ENCODE peak calls at places on chromosomes 13 and 19, in ten cellular contexts. D is psoas muscle, H is heart left ventricle, A is left ventricle myocardium inferior, G is HCT116, L is PC-3, R is right lobe of liver, O is H9, F is MM.1S, T is suprapubic skin. M is an unnamed sample.

GRCh38 chr13:43874512-43875092 is 4.9 kb downstream of the CCDC122 start:
- DNase-seq in D (no peak), H (no peak), A (no peak), G (no peak), L (peak), R (no peak), O (no peak), F (peak), T (no peak), M (no peak)

GRCh38 chr19:3670258-3670795 is 29.9 kb downstream of the PIP5K1C start:
- DNase-seq in D (peak), H (peak), A (peak), G (no peak), L (no peak), R (no peak), O (no peak), F (no peak), T (peak), M (peak)

GRCh38 chr13:43905435-43906031 is 25.8 kb downstream of the LACC1 start:
- DNase-seq in D (no peak), H (peak), A (no peak), G (peak), L (peak), R (no peak), O (no peak), F (peak), T (no peak), M (no peak)

GRCh38 chr13:26476111-26476743 is 81.3 kb upstream of the WASF3 start:
- DNase-seq in D (peak), H (peak), A (peak), G (no peak), L (no peak), R (no peak), O (peak), F (no peak), T (no peak), M (no peak)

GRCh38 chr13:43301341-43301969 is 278.1 kb downstream of the DNAJC15 start:
- DNase-seq in D (no peak), H (no peak), A (no peak), G (no peak), L (peak), R (no peak), O (no peak), F (no peak), T (no peak), M (no peak)

GRCh38 chr19:2733930-2734588 is 5.8 kb downstream of the SLC39A3 start:
- DNase-seq in D (peak), H (no peak), A (no peak), G (no peak), L (no peak), R (no peak), O (no peak), F (no peak), T (no peak), M (peak)

GRCh38 chr13:39417643-39418042 is 185.3 kb downstream of the LHFPL6 start:
- DNase-seq in D (no peak), H (no peak), A (no peak), G (no peak), L (peak), R (no peak), O (peak), F (no peak), T (no peak), M (no peak)

GRCh38 chr13:33286143-33286542 is 588 bp upstream of the STARD13 start:
- DNase-seq in D (no peak), H (no peak), A (no peak), G (no peak), L (no peak), R (no peak), O (no peak), F (peak), T (no peak), M (no peak)

GRCh38 chr13:113209336-113209879 is at the start of gene CUL4A:
- DNase-seq in D (peak), H (peak), A (peak), G (peak), L (peak), R (peak), O (peak), F (peak), T (no peak), M (peak)

GRCh38 chr13:110799246-110800236 is 86.0 kb downstream of the ING1 start:
- DNase-seq in D (peak), H (peak), A (no peak), G (no peak), L (no peak), R (no peak), O (no peak), F (no peak), T (no peak), M (no peak)

GRCh38 chr19:46890423-46891170 is 29.8 kb downstream of the ARHGAP35 start:
- DNase-seq in D (no peak), H (no peak), A (no peak), G (no peak), L (peak), R (no peak), O (no peak), F (no peak), T (no peak), M (no peak)

GRCh38 chr13:42330991-42331390 is 59.0 kb downstream of the AKAP11 start:
- DNase-seq in D (no peak), H (no peak), A (no peak), G (no peak), L (no peak), R (no peak), O (no peak), F (no peak), T (no peak), M (no peak)

GRCh38 chr13:26968431-26969335 is 202.9 kb downstream of the USP12 start:
- DNase-seq in D (no peak), H (no peak), A (no peak), G (no peak), L (no peak), R (peak), O (no peak), F (no peak), T (no peak), M (peak)

GRCh38 chr19:46035986-46036744 is 4.6 kb downstream of the IGFL4 start:
- DNase-seq in D (no peak), H (no peak), A (no peak), G (no peak), L (no peak), R (no peak), O (no peak), F (no peak), T (no peak), M (no peak)

GRCh38 chr13:79724348-79725103 is 243.6 kb downstream of the NDFIP2 start:
- DNase-seq in D (no peak), H (no peak), A (no peak), G (no peak), L (peak), R (no peak), O (no peak), F (no peak), T (no peak), M (peak)

GRCh38 chr13:72782717-72783116 is 784 bp downstream of the PIBF1 start:
- DNase-seq in D (no peak), H (no peak), A (no peak), G (no peak), L (no peak), R (no peak), O (no peak), F (no peak), T (no peak), M (no peak)

GRCh38 chr13:67299072-67299635 is 69.0 kb upstream of the PCDH9 start:
- DNase-seq in D (no peak), H (no peak), A (no peak), G (no peak), L (peak), R (no peak), O (no peak), F (no peak), T (no peak), M (no peak)

GRCh38 chr13:53206455-53206854 is 177.8 kb downstream of the OLFM4 start:
- DNase-seq in D (no peak), H (no peak), A (no peak), G (no peak), L (peak), R (no peak), O (no peak), F (no peak), T (no peak), M (no peak)

GRCh38 chr19:23996549-23996948 is 81.9 kb downstream of the ZNF726 start:
- DNase-seq in D (no peak), H (no peak), A (no peak), G (peak), L (peak), R (no peak), O (peak), F (no peak), T (no peak), M (no peak)

GRCh38 chr19:23817519-23817918 is 58.8 kb upstream of the ZNF681 start:
- DNase-seq in D (no peak), H (no peak), A (no peak), G (peak), L (peak), R (no peak), O (peak), F (peak), T (no peak), M (peak)

GRCh38 chr19:12833747-12834417 is 497 bp downstream of the RTBDN start:
- DNase-seq in D (no peak), H (no peak), A (no peak), G (no peak), L (peak), R (no peak), O (peak), F (peak), T (no peak), M (peak)

GRCh38 chr19:38900220-38900629 is 456 bp downstream of the NFKBIB start:
- DNase-seq in D (no peak), H (no peak), A (no peak), G (no peak), L (no peak), R (no peak), O (no peak), F (no peak), T (no peak), M (no peak)

GRCh38 chr19:44552324-44552723 is 22.8 kb upstream of the CEACAM20 start:
- DNase-seq in D (no peak), H (no peak), A (no peak), G (peak), L (peak), R (no peak), O (peak), F (peak), T (no peak), M (peak)

GRCh38 chr19:53626941-53627340 is 4.9 kb upstream of the DPRX start:
- DNase-seq in D (no peak), H (no peak), A (no peak), G (no peak), L (no peak), R (no peak), O (no peak), F (no peak), T (no peak), M (no peak)

DNA sequence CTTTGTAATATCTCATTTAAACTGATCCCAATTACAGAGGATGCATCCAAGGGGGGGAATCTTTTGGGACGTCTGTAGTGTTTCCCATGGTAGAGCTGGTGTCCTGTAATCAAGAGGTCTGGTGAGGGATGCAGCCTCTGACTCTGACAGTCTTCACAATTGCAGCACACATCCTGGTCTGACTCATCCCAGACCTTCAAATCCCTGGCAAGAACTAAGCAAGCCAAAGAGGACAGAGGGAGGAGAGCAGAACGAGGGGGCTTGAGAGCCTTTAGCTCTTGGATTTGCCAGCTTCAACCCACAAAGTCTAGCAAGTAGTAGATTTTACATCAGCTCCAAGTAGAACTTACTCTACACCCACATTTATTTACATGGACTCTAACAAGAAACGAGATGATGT is 17.3 kb upstream of the FCGBP start:
- DNase-seq in D (no peak), H (no peak), A (no peak), G (no peak), L (peak), R (no peak), O (no peak), F (no peak), T (no peak), M (no peak)
- H3K27ac ChIP-seq in D (no peak), H (no peak), A (no peak), G (no peak), L (no peak), R (no peak), O (no peak), F (no peak), T (no peak), M (no peak)

GRCh38 chr13:19329365-19329764 is 147.7 kb upstream of the TUBA3C start:
- DNase-seq in D (no peak), H (no peak), A (no peak), G (no peak), L (no peak), R (no peak), O (no peak), F (no peak), T (no peak), M (no peak)

GRCh38 chr13:19321222-19321621 is 139.6 kb upstream of the TUBA3C start:
- DNase-seq in D (no peak), H (no peak), A (no peak), G (no peak), L (no peak), R (no peak), O (no peak), F (no peak), T (no peak), M (no peak)

DNA sequence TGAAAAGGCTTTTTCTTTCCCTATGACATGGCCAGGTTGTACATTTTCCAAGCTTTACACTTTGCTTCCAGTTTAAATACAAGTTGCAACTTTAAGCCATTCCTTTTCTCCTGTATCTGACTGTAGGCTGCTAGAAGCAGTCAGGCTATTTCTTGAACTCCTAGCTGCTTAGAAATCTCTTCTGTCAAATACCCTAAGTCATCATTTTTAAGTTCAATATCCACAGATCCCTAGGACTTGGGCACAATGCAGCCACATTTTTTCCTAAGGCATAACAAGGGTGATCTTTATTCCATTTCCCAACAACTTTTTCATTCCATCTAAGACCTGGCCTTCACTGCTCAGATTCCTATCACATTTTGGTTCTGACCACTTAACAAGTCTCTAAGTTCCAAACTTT is 142.7 kb upstream of the TUBA3C start:
- DNase-seq in D (no peak), H (no peak), A (no peak), G (no peak), L (no peak), R (no peak), O (no peak), F (no peak), T (no peak), M (no peak)
- TF ChIP-seq CTCF in D (no peak), H (no peak), A (no peak), G (no peak), L (no peak), R (no peak), O (no peak), F (no peak), T (no peak), M (no peak)

GRCh38 chr19:18521692-18522123 is at the start of gene ELL:
- DNase-seq in D (no peak), H (no peak), A (no peak), G (no peak), L (no peak), R (no peak), O (no peak), F (no peak), T (no peak), M (no peak)

GRCh38 chr19:18519962-18520847 is 1.7 kb downstream of the ELL start:
- DNase-seq in D (peak), H (peak), A (peak), G (peak), L (peak), R (peak), O (peak), F (peak), T (no peak), M (peak)

GRCh38 chr19:18520848-18521691 is 800 bp downstream of the ELL start:
- DNase-seq in D (peak), H (peak), A (peak), G (no peak), L (no peak), R (peak), O (peak), F (peak), T (no peak), M (peak)

GRCh38 chr19:18523841-18524240 is 2.0 kb upstream of the ELL start:
- DNase-seq in D (no peak), H (no peak), A (no peak), G (no peak), L (no peak), R (no peak), O (peak), F (no peak), T (no peak), M (no peak)

DNA sequence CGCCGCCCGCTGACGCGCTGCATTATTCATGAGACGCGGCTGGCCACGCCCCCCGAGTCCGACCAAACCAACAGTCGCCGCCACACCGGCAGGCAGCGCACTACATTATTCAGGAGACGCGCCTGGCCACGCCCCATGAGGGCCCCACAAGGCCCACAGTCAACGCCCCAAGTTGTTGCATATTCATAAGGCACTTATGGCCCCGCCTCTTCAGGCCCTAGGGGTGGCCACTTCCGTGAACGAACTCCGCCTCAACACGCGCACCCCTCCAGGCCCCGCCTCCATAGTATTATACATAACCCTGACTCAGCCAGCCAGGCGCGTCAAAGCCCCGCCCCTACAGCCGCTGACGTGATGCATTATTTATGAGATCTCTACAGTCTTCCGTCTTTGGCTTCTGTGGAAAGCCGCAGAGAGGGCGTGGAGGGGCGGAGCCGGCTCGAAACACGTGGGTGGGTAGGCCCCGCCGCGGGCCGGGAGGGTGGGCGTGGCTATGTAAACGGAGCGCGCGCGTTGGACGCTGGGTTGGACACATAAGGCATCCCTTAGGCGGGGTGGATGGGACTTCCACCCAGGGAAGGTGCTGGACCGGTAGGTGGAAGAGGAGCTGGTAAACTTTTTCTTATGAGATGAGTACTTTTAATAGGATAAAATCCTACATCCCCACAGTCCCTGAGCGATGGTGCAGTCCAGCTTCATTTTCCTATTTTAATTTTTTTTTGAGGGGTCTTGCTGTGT is 423 bp upstream of the ELL start:
- DNase-seq in D (peak), H (peak), A (peak), G (peak), L (peak), R (peak), O (peak), F (peak), T (peak), M (peak)
- H3K27ac ChIP-seq in D (peak), H (peak), A (peak), G (peak), L (peak), R (peak), O (no peak), F (peak), T (peak), M (peak)

GRCh38 chr13:32031025-32031814 is at the start of gene FRY:
- DNase-seq in D (peak), H (peak), A (peak), G (peak), L (peak), R (peak), O (peak), F (peak), T (peak), M (peak)
- TF ChIP-seq CTCF in D (peak), H (no peak), A (peak), G (no peak), L (no peak), R (no peak), O (no peak), F (no peak), T (no peak), M (no peak)

GRCh38 chr13:49307365-49307764 is 59.6 kb downstream of the CDADC1 start:
- DNase-seq in D (peak), H (no peak), A (no peak), G (no peak), L (no peak), R (no peak), O (no peak), F (no peak), T (no peak), M (no peak)
- H3K27ac ChIP-seq in D (peak), H (peak), A (peak), G (no peak), L (no peak), R (peak), O (no peak), F (no peak), T (peak), M (peak)

DNA sequence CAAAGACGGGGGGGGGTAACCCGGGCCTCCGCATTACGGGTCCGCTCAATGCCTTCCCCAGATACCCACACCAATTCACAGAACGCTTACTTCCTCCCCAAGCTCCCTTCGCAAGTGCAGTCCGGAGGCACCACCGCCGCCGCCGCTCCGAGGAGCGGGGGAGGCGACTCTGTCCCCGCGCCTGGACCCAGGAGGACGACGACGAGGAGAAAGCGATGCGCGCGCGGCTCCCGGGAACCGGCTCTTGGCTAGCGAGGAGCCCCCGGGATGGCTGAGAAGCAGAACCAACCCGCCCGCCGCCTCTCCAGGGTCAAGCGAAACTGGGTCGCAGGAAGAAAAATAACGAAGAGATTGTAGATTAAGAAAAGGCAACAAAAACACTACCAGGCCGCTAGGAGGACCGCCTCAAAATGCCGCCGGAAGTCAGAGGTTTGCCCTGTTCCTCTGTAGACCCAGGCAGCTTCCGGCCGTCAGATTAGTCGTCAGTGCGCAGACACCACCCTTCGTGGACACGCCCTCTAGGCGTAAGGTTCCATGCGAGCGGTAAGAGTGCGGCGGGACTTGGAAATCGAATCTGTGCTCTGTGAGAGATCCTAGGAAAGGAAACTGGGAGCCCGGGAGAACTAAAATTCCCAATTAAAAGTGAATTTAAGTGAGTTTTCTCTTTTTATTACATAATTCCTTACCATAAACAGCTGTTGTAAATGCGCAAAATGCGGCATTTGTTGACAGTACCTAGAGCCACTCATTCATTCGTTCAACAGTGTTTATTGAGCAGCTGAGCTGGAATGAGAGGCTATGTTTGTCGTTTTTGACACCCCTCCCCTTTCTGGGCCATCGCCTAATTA is at the start of gene ZC3H13:
- DNase-seq in D (peak), H (peak), A (peak), G (peak), L (peak), R (peak), O (peak), F (peak), T (peak), M (peak)
- TF ChIP-seq CTCF in D (peak), H (peak), A (peak), G (peak), L (peak), R (peak), O (peak), F (peak), T (peak), M (peak)

M was measured in transverse colon.